ENCODE peak calls at places on chromosomes 16 and 17, in ten cellular contexts. B is naive thymus-derived CD4-positive, alpha-beta T cell; W is pancreas; Q is heart left ventricle; T is Peyer's patch; V is CD8-positive, alpha-beta T cell; H is cardiac muscle cell; A is breast epithelium; N is heart right ventricle; D is sigmoid colon. L is an unnamed sample.
A peak's percentile ranks its signal among the peaks of the same experiment; 100 is the strongest.

GRCh38 chr16:55475919-55476318 is 3.1 kb upstream of the MMP2 start:
- DNase-seq in V (no peak), N (no peak), A (no peak), W (no peak), Q (no peak), H (no peak), B (no peak), T (no peak), D (no peak), L (no peak)

GRCh38 chr16:84864266-84864955 is 44.6 kb downstream of the CRISPLD2 start:
- DNase-seq in T (no peak), Q (no peak), B (no peak), W (no peak), N (no peak), H (no peak), V (no peak), D (no peak), A (no peak), L (no peak)

GRCh38 chr17:47676510-47676909 is 17.5 kb upstream of the TBKBP1 start:
- DNase-seq in D (no peak), T (no peak), V (no peak), H (no peak), B (no peak), Q (no peak), W (no peak), N (no peak), A (no peak), L (no peak)

GRCh38 chr16:7397901-7398300 is 65.3 kb downstream of the RBFOX1 start:
- DNase-seq in T (no peak), N (no peak), H (no peak), B (no peak), D (no peak), A (no peak), V (no peak), W (no peak), Q (no peak), L (no peak)

GRCh38 chr16:63922563-63922962 is 1199.3 kb downstream of the CDH11 start:
- DNase-seq in V (no peak), W (no peak), T (no peak), D (no peak), Q (no peak), N (no peak), H (no peak), B (no peak), A (no peak), L (no peak)

GRCh38 chr16:71426069-71426879 is 15.6 kb downstream of the TLE7 start:
- DNase-seq in V (no peak), A (no peak), T (no peak), B (peak; percentile 83), H (peak; percentile 56), N (no peak), W (no peak), Q (no peak), D (no peak), L (peak; percentile 72)

GRCh38 chr16:47905771-47906170 is 250.0 kb downstream of the ABCC12 start:
- DNase-seq in H (no peak), B (no peak), Q (no peak), T (no peak), W (no peak), V (no peak), A (no peak), D (no peak), N (no peak), L (no peak)

GRCh38 chr16:4613636-4614570 is 785 bp downstream of the UBALD1 start:
- DNase-seq in D (peak; percentile 69), Q (no peak), A (no peak), W (peak; percentile 84), N (no peak), H (peak; percentile 70), B (peak; percentile 23), T (no peak), V (no peak), L (no peak)

GRCh38 chr17:64783556-64784352 is 121.6 kb upstream of the SMURF2 start:
- DNase-seq in W (peak; percentile 44), A (peak; percentile 40), D (no peak), T (peak; percentile 40), H (no peak), N (no peak), B (no peak), V (no peak), Q (no peak), L (no peak)

GRCh38 chr17:80184423-80184714 is 14.5 kb downstream of the CARD14 start:
- DNase-seq in B (no peak), Q (no peak), T (no peak), V (no peak), N (no peak), W (no peak), D (no peak), H (no peak), A (no peak), L (no peak)

GRCh38 chr16:49548571-49548970 is 175.0 kb downstream of the C16orf78 start:
- DNase-seq in V (no peak), W (no peak), A (no peak), B (no peak), Q (no peak), D (no peak), N (no peak), T (peak; percentile 16), H (no peak), L (no peak)

GRCh38 chr17:56598471-56598870 is 5.0 kb downstream of the NOG start:
- DNase-seq in V (no peak), T (no peak), W (no peak), Q (no peak), D (no peak), A (no peak), N (no peak), B (no peak), H (no peak), L (peak; percentile 41)

GRCh38 chr16:65122974-65123845 is 1.3 kb upstream of the CDH11 start:
- DNase-seq in H (peak; percentile 55), T (peak; percentile 59), V (no peak), N (peak; percentile 58), B (no peak), Q (peak; percentile 56), D (peak; percentile 87), W (peak; percentile 71), A (no peak), L (no peak)

GRCh38 chr16:89471225-89471624 is 19.1 kb downstream of the ANKRD11 start:
- DNase-seq in Q (no peak), V (no peak), A (no peak), N (no peak), H (no peak), W (no peak), B (no peak), T (no peak), D (no peak), L (no peak)

GRCh38 chr17:19876524-19877161 is 8.9 kb upstream of the ULK2 start:
- DNase-seq in N (peak; percentile 34), W (no peak), T (no peak), A (peak; percentile 12), B (peak; percentile 71), Q (peak; percentile 57), H (no peak), D (peak; percentile 80), V (peak; percentile 81), L (no peak)

GRCh38 chr17:59839646-59840328 is 53.0 kb downstream of the TUBD1 start:
- DNase-seq in V (no peak), A (no peak), B (no peak), Q (no peak), T (no peak), N (no peak), D (no peak), W (no peak), H (no peak), L (no peak)

GRCh38 chr17:17216236-17216635 is 10.1 kb upstream of the PLD6 start:
- DNase-seq in H (no peak), T (no peak), B (no peak), A (no peak), Q (peak; percentile 16), W (peak; percentile 49), D (no peak), V (no peak), N (no peak), L (no peak)

GRCh38 chr17:29157310-29157709 is 22.9 kb downstream of the MYO18A start:
- DNase-seq in N (no peak), D (no peak), A (no peak), V (no peak), T (no peak), H (no peak), W (no peak), B (no peak), Q (no peak), L (no peak)
- H3K4me1 ChIP-seq in N (peaks cover 73% of the 10 kb centered on the region), D (peaks cover 42% of the 10 kb centered on the region), A (peaks cover 47% of the 10 kb centered on the region), V (peaks cover 15% of the 10 kb centered on the region), T (no peaks in the 10 kb centered on the region), H (peaks cover 16% of the 10 kb centered on the region), W (peaks cover 53% of the 10 kb centered on the region), B (peaks cover 14% of the 10 kb centered on the region), Q (peaks cover 67% of the 10 kb centered on the region), L (no peaks in the 10 kb centered on the region)

GRCh38 chr16:77430360-77430759 is 4.5 kb downstream of the ADAMTS18 start:
- DNase-seq in B (no peak), T (no peak), N (no peak), Q (no peak), V (no peak), W (no peak), A (no peak), H (no peak), D (no peak), L (no peak)

GRCh38 chr16:77422196-77422784 is 12.5 kb downstream of the ADAMTS18 start:
- DNase-seq in B (no peak), D (no peak), V (no peak), Q (no peak), N (no peak), H (no peak), T (no peak), W (no peak), A (no peak), L (no peak)

GRCh38 chr16:77424841-77425604 is 9.8 kb downstream of the ADAMTS18 start:
- DNase-seq in V (no peak), W (no peak), Q (no peak), A (no peak), B (no peak), N (no peak), D (no peak), T (no peak), H (no peak), L (no peak)
- H3K9me3 ChIP-seq in V (no peaks in the 10 kb centered on the region), W (no peaks in the 10 kb centered on the region), Q (no peaks in the 10 kb centered on the region), A (no peaks in the 10 kb centered on the region), B (no peaks in the 10 kb centered on the region), N (no peaks in the 10 kb centered on the region), D (no peaks in the 10 kb centered on the region), T (no peaks in the 10 kb centered on the region), H (no peaks in the 10 kb centered on the region), L (no peaks in the 10 kb centered on the region)

DNA sequence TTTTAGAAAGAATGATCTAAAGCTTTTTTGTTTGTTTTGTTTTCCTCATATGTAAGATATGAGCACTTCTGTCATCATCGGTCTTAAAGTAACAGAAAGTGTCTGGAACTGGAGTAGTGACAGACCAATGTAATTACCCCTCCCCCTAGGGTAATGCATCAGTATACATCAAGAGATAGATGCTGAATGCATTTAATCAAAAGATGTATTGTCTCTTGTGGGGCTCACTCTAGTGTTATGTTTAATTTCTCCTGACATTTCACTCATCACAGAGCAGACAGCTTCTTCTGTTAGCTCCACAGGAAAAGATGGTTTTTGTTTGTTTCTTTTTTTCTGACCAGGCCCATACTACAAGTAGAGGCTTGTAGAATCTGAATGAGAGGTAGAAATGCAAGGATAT is 168.7 kb upstream of the C17orf78 start:
- DNase-seq in V (no peak), W (no peak), H (no peak), D (no peak), A (no peak), T (no peak), B (no peak), N (no peak), Q (no peak), L (no peak)
- H3K4me3 ChIP-seq in V (no peak overlapping the region), W (no peak overlapping the region), H (no peak overlapping the region), D (no peak overlapping the region), A (no peak overlapping the region), T (no peak overlapping the region), B (no peak overlapping the region), N (no peak overlapping the region), Q (no peak overlapping the region), L (no peak overlapping the region)

GRCh38 chr17:27571563-27572129 is 59.3 kb upstream of the LGALS9 start:
- DNase-seq in T (no peak), Q (no peak), H (peak; percentile 6), N (no peak), W (no peak), B (no peak), V (no peak), A (no peak), D (no peak), L (no peak)
- H3K4me1 ChIP-seq in T (no peaks in the 10 kb centered on the region), Q (peaks cover 42% of the 10 kb centered on the region), H (peaks cover 58% of the 10 kb centered on the region), N (peaks cover 76% of the 10 kb centered on the region), W (peaks cover 41% of the 10 kb centered on the region), B (no peaks in the 10 kb centered on the region), V (peaks cover 4% of the 10 kb centered on the region), A (no peaks in the 10 kb centered on the region), D (peaks cover 3% of the 10 kb centered on the region), L (peaks cover 27% of the 10 kb centered on the region)